ENCODE peak calls at places on chromosomes 12 and 14, in nine cellular contexts. M, H, X, V, T, B, Z, U and G are unnamed samples.
A peak's percentile ranks its signal among the peaks of the same experiment; 100 is the strongest.

GRCh38 chr14:20415723-20416622 is 2.7 kb upstream of the TEP1 start:
- ATAC-seq in M (no peak), H (peak; percentile 66), X (peak; percentile 33), V (peak; percentile 20), T (peak; percentile 52), B (peak; percentile 39), Z (no peak), U (no peak), G (peak; percentile 20)

GRCh38 chr14:21084988-21085853 is 13.2 kb downstream of the ZNF219 start:
- ATAC-seq in M (peak; percentile 75), H (no peak), X (peak; percentile 17), V (no peak), T (no peak), B (no peak), Z (peak; percentile 77), U (no peak), G (no peak)

GRCh38 chr12:104662203-104662602 is 205.5 kb downstream of the CHST11 start:
- ATAC-seq in M (no peak), H (no peak), X (no peak), V (no peak), T (no peak), B (no peak), Z (no peak), U (peak; percentile 45), G (no peak)

GRCh38 chr12:113128802-113129663 is 6.5 kb downstream of the RASAL1 start:
- ATAC-seq in M (no peak), H (peak; percentile 31), X (peak; percentile 36), V (no peak), T (peak; percentile 32), B (no peak), Z (no peak), U (no peak), G (no peak)

GRCh38 chr14:22432348-22432976 is 156.6 kb downstream of the DAD1 start:
- ATAC-seq in M (peak; percentile 81), H (peak; percentile 91), X (no peak), V (peak; percentile 82), T (no peak), B (peak; percentile 38), Z (peak; percentile 82), U (no peak), G (peak; percentile 95)

GRCh38 chr12:7915911-7916403 is 20.0 kb downstream of the SLC2A3 start:
- ATAC-seq in M (no peak), H (no peak), X (peak; percentile 31), V (no peak), T (peak; percentile 74), B (no peak), Z (no peak), U (peak; percentile 86), G (no peak)

GRCh38 chr12:72642726-72643125 is 370.6 kb downstream of the TRHDE start:
- ATAC-seq in M (no peak), H (no peak), X (no peak), V (no peak), T (no peak), B (no peak), Z (no peak), U (no peak), G (no peak)

GRCh38 chr14:51369814-51370213 is 129.8 kb downstream of the TMX1 start:
- ATAC-seq in M (no peak), H (no peak), X (no peak), V (no peak), T (no peak), B (peak; percentile 79), Z (no peak), U (no peak), G (no peak)

GRCh38 chr12:12612403-12612802 is 727 bp downstream of the CREBL2 start:
- ATAC-seq in M (peak; percentile 31), H (no peak), X (peak; percentile 84), V (peak; percentile 26), T (peak; percentile 21), B (peak; percentile 49), Z (peak; percentile 35), U (peak; percentile 37), G (no peak)

GRCh38 chr12:120290541-120291312 is 976 bp downstream of the RNU4-2 start:
- ATAC-seq in M (no peak), H (no peak), X (peak; percentile 21), V (peak; percentile 10), T (no peak), B (peak; percentile 1), Z (no peak), U (no peak), G (peak; percentile 24)

GRCh38 chr14:92529895-92530294 is 16.3 kb downstream of the RIN3 start:
- ATAC-seq in M (no peak), H (no peak), X (no peak), V (no peak), T (peak; percentile 31), B (no peak), Z (no peak), U (peak; percentile 59), G (no peak)

GRCh38 chr14:102487204-102487577 is 22.4 kb downstream of the ANKRD9 start:
- ATAC-seq in M (peak; percentile 55), H (no peak), X (no peak), V (no peak), T (no peak), B (no peak), Z (peak; percentile 37), U (no peak), G (no peak)

GRCh38 chr12:30507576-30507975 is 188.1 kb downstream of the IPO8 start:
- ATAC-seq in M (no peak), H (peak; percentile 18), X (peak; percentile 60), V (no peak), T (no peak), B (no peak), Z (no peak), U (no peak), G (no peak)

GRCh38 chr12:125070117-125070516 is 4.9 kb downstream of the AACS start:
- ATAC-seq in M (no peak), H (no peak), X (no peak), V (no peak), T (no peak), B (no peak), Z (no peak), U (no peak), G (no peak)

GRCh38 chr12:50151047-50151687 is 16.0 kb downstream of the CERS5 start:
- ATAC-seq in M (no peak), H (no peak), X (no peak), V (no peak), T (no peak), B (no peak), Z (no peak), U (no peak), G (peak; percentile 68)

GRCh38 chr14:101289230-101289690 is 272.0 kb upstream of the DIO3 start:
- ATAC-seq in M (no peak), H (no peak), X (peak; percentile 78), V (no peak), T (no peak), B (no peak), Z (no peak), U (no peak), G (no peak)

GRCh38 chr12:4031703-4032291 is 158.6 kb upstream of the PARP11 start:
- ATAC-seq in M (peak; percentile 39), H (no peak), X (no peak), V (peak; percentile 27), T (no peak), B (peak; percentile 20), Z (peak; percentile 40), U (no peak), G (peak; percentile 57)

GRCh38 chr14:75341639-75342038 is 63.0 kb downstream of the FOS start:
- ATAC-seq in M (peak; percentile 27), H (peak; percentile 60), X (no peak), V (no peak), T (no peak), B (no peak), Z (peak; percentile 25), U (peak; percentile 43), G (no peak)

GRCh38 chr12:49952396-49953055 is 2.0 kb downstream of the AQP2 start:
- ATAC-seq in M (no peak), H (no peak), X (no peak), V (no peak), T (no peak), B (no peak), Z (no peak), U (no peak), G (no peak)